ENCODE peak calls at places on chromosomes 11 and 22, in four cellular contexts. A is esophagus squamous epithelium, Q is suprapubic skin, U is right lobe of liver. T is an unnamed sample. For H3K36me3, the result is how much of the 10 kb centered on the place peaks cover.

GRCh38 chr11:44833869-44834452 is 107.2 kb downstream of the TSPAN18 start:
- DNase-seq in A (no peak), U (no peak), Q (no peak), T (no peak)

GRCh38 chr22:26718488-26718887 is 61.1 kb downstream of the MIAT start:
- DNase-seq in Q (no peak), U (no peak), A (no peak), T (no peak)

GRCh38 chr11:65427691-65428577 is 5.3 kb downstream of the NEAT1 start:
- DNase-seq in Q (peak), U (peak), A (no peak), T (peak)

GRCh38 chr11:46271875-46272815 is 5.3 kb upstream of the CREB3L1 start:
- DNase-seq in U (no peak), A (no peak), Q (no peak), T (no peak)

GRCh38 chr11:75577198-75577597 is 15.1 kb downstream of the SERPINH1 start:
- DNase-seq in U (no peak), Q (no peak), A (no peak), T (no peak)

GRCh38 chr11:112321521-112322172 is 61.0 kb upstream of the PLET1 start:
- DNase-seq in Q (no peak), A (no peak), U (peak), T (no peak)

GRCh38 chr22:22784249-22785039 is 103.2 kb upstream of the IGLL5 start:
- DNase-seq in Q (no peak), A (no peak), U (no peak), T (no peak)

GRCh38 chr22:26783886-26784285 is 126.5 kb downstream of the MIAT start:
- DNase-seq in A (no peak), Q (no peak), U (no peak), T (no peak)

GRCh38 chr22:41915035-41915782 is at the start of gene SHISA8:
- DNase-seq in Q (no peak), U (peak), A (no peak), T (no peak)

GRCh38 chr11:76236092-76237026 is 30.1 kb upstream of the WNT11 start:
- DNase-seq in Q (peak), A (no peak), U (no peak), T (peak)

GRCh38 chr22:41857160-41857859 is 24.4 kb downstream of the SREBF2 start:
- DNase-seq in U (no peak), A (no peak), Q (no peak), T (no peak)

GRCh38 chr11:128195057-128195751 is 392.2 kb downstream of the ETS1 start:
- DNase-seq in U (no peak), A (no peak), Q (no peak), T (no peak)

GRCh38 chr11:4610258-4610935 is 2.4 kb upstream of the TRIM68 start:
- DNase-seq in A (no peak), U (no peak), Q (no peak), T (no peak)

GRCh38 chr11:35141538-35141937 is 2.6 kb downstream of the CD44 start:
- DNase-seq in U (peak), Q (peak), A (no peak), T (peak)

GRCh38 chr22:22894740-22895731 is 7.4 kb downstream of the IGLL5 start:
- DNase-seq in A (no peak), Q (peak), U (no peak), T (peak)

GRCh38 chr11:120578591-120579154 is 67.1 kb downstream of the GRIK4 start:
- DNase-seq in Q (no peak), U (no peak), A (no peak), T (no peak)

GRCh38 chr11:57641011-57641410 is 8.7 kb downstream of the YPEL4 start:
- DNase-seq in Q (no peak), U (no peak), A (no peak), T (peak)

GRCh38 chr22:36986242-36986821 is 32.9 kb downstream of the TST start:
- DNase-seq in U (no peak), A (no peak), Q (no peak), T (no peak)

GRCh38 chr11:87372068-87372467 is 334.3 kb downstream of the TMEM135 start:
- DNase-seq in A (no peak), Q (no peak), U (no peak), T (no peak)

DNA sequence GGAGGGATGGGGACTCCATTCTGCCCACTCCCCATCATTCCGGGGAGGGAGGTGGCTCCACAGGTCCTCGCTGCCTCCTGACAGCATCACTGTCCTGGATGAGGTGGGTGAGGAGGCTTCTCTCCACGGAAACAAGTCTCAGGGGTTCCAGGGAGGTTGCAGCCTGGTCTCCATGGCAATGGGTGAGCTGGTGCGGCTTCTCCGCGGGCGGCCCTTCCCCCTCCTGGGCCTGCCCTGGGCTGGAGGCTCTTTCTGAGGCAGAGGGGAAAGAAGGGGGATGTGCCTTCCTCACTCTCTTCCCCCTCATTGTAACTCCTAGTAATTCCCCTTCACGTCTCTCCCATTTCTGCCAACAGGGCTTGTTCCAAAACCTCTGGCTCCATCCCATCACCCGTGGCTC is 37.1 kb upstream of the PARVG start:
- DNase-seq in A (no peak), Q (no peak), U (no peak), T (no peak)
- TF ChIP-seq POLR2A in A (no peak), Q (no peak), U (no peak), T (no peak)

DNA sequence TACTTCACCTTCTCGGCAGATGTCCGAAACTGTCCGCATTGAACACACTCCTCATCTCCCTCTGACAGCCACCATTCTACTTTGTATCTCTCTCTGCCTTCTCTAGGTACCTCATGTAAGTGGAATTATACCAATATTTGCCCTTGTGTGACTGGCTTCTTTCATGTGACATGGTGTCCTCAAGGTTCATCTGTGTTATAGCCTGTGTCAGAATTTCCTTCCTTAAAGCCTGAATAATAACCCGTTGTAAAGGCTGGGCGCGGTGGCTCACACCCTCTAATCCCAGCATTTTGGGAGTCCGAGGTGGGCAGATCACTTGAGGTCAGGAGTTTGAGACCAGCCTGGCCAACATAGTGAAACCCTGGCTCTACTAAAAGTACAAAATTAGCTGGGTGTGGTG is 40.4 kb upstream of the PPP6R3 start:
- DNase-seq in Q (no peak), U (no peak), A (no peak), T (no peak)
- H3K27ac ChIP-seq in Q (no peak), U (no peak), A (no peak), T (no peak)

GRCh38 chr11:66628061-66628603 is 10.4 kb upstream of the RBM4 start:
- DNase-seq in U (no peak), A (no peak), Q (no peak), T (no peak)

GRCh38 chr11:66626926-66627325 is 10.5 kb downstream of the RBM14 start:
- DNase-seq in Q (no peak), A (no peak), U (no peak), T (no peak)

GRCh38 chr11:66631883-66632282 is 6.6 kb upstream of the RBM4 start:
- DNase-seq in Q (no peak), U (no peak), A (no peak), T (no peak)

GRCh38 chr11:66626382-66626781 is 10.0 kb downstream of the RBM14 start:
- DNase-seq in U (no peak), Q (no peak), A (no peak), T (no peak)

GRCh38 chr11:66629356-66629755 is 9.1 kb upstream of the RBM4 start:
- DNase-seq in A (no peak), U (no peak), Q (no peak), T (no peak)
- H3K36me3 ChIP-seq in A (under half), U (half or more), Q (half or more), T (under half)

DNA sequence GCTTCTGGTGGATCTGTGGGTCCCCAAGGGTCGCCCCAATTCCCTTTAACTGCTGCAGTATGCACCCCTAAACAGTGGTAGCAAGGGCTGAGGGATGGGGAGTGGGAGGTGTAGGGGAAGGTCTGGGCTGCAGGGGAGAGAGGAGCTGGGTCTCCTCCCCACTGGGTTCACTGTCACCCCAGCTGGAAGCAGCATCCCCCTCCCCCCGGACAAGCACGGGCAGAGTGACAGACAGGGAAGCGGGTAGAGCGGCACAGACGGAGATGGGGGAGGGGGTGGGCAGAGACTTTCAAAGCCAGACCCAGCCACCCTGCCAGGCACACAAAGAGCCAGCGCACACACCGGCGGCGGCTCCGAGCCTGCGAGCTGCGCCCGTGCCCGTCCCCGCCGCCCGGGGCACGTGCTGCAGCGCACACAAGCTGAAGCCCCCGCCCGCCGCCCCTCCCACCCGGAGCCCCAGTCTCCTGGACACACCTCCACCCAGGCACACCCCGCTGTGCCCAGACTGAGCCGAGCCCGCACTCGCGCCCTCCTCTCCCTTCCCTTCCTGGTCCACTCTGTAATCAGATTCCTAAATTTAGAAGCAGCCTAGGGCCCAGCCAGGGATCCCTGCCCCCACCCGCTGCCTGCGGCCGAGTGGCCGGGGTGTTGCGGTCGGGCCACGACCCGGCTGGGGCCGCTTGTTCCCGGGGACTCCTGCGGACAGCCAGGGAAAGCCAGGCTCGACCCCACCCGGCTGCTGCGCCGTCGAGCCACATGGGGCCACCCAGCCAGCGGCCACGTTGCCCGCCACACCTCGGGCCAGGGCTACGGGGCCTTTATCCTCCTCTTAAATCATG is 940 bp upstream of the RCOR2 start:
- DNase-seq in U (no peak), Q (no peak), A (no peak), T (peak)
- TF ChIP-seq POLR2A in U (no peak), Q (no peak), A (no peak), T (no peak)

DNA sequence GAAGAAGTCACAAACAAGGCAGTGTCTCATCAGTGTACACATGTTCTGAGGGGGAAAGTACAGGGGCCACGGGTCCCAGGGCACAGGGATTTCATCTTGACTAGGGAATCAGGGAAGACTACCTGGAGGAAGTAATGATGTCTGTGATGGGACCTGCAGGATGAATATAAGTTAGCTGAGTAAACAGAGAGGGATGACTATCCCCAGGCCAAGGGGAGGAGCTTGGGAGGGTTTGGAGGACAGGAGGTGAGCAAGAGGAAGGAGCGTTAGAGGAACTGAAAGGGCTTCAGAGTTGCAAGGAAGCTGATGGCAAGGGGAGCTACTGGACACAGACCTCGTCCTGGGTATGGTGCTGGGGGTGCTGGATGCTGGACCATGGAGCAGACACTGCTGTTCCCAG is 56.4 kb downstream of the TRAF6 start:
- DNase-seq in Q (no peak), A (no peak), U (no peak), T (no peak)
- H3K27ac ChIP-seq in Q (no peak), A (no peak), U (no peak), T (no peak)

GRCh38 chr11:12246169-12246568 is 131.2 kb upstream of the PARVA start:
- DNase-seq in A (no peak), Q (no peak), U (no peak), T (no peak)

GRCh38 chr11:12244156-12244555 is 133.2 kb upstream of the PARVA start:
- DNase-seq in Q (no peak), U (no peak), A (no peak), T (no peak)

GRCh38 chr11:12243511-12243910 is 133.1 kb downstream of the MICAL2 start:
- DNase-seq in U (no peak), Q (no peak), A (no peak), T (no peak)

GRCh38 chr11:12245549-12245986 is 131.8 kb upstream of the PARVA start:
- DNase-seq in A (no peak), U (no peak), Q (no peak), T (no peak)

GRCh38 chr11:12245091-12245490 is 132.3 kb upstream of the PARVA start:
- DNase-seq in A (no peak), Q (no peak), U (no peak), T (peak)
- H3K36me3 ChIP-seq in A (under half), Q (under half), U (under half), T (under half)

GRCh38 chr22:47571616-47572015 is 809.2 kb downstream of the TBC1D22A start:
- DNase-seq in U (no peak), Q (peak), A (no peak), T (no peak)

GRCh38 chr22:47570851-47571250 is 808.4 kb downstream of the TBC1D22A start:
- DNase-seq in A (no peak), U (no peak), Q (peak), T (no peak)

GRCh38 chr22:47570300-47570685 is 807.8 kb downstream of the TBC1D22A start:
- DNase-seq in Q (peak), U (no peak), A (no peak), T (no peak)

GRCh38 chr22:47574551-47574950 is 812.1 kb downstream of the TBC1D22A start:
- DNase-seq in A (no peak), Q (peak), U (no peak), T (no peak)

DNA sequence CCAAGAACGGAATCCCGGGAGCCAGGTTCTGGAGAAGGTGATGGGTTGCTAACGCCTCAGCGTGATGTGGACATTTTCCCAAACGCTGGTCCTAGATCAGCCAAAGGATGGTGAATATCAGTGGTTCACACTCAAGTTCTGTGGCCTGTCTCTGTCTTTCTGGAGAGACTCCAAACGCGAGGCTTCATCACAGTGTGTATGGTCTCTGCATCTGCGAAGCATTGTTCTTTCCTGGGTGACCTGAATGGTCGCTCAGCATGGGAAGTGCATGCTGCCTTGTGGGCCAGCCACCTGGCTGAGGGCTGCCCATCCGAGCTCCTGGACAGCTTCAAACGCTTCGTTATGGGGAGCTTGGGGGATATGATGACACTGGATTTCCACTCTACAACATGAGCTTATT is 810.0 kb downstream of the TBC1D22A start:
- DNase-seq in Q (peak), A (no peak), U (no peak), T (no peak)
- TF ChIP-seq POLR2A in Q (no peak), A (no peak), U (no peak), T (no peak)

GRCh38 chr11:21927628-21928027 is 265.3 kb upstream of the ANO5 start:
- DNase-seq in U (no peak), A (no peak), Q (no peak), T (no peak)

GRCh38 chr11:21931436-21932101 is 261.3 kb upstream of the ANO5 start:
- DNase-seq in U (no peak), Q (no peak), A (no peak), T (no peak)

GRCh38 chr11:21928834-21929233 is 264.1 kb upstream of the ANO5 start:
- DNase-seq in A (no peak), Q (no peak), U (no peak), T (no peak)

DNA sequence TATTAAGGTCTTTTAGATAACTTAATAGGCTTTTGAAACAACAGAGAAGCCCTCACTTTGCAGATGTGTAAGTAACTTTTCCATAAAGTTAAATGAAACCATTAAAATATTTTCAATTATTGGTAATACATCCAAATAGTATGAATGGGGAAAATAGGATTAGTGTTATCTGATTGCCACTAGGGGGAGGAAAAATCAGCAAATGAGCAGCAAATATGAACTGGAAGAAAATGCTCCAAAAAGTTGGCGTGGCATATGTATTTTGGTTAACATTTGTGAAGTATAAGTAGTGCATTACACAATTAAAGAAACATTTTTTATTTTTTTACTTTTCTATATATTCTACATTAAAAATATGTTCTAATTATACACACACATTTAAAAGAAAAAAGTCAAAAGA is 259.8 kb upstream of the ANO5 start:
- DNase-seq in U (no peak), Q (no peak), A (no peak), T (no peak)
- H3K27ac ChIP-seq in U (no peak), Q (no peak), A (no peak), T (no peak)